ENCODE peak calls at places on chromosomes 4 and X, in seven cellular contexts. B, V, H, N, F, X and L are unnamed samples.

GRCh38 chrX:118550792-118551191 is 55.2 kb downstream of the DOCK11 start:
- DNase-seq in X (no peak), F (no peak), N (no peak), H (no peak), V (no peak), B (no peak), L (no peak)

GRCh38 chr4:145956288-145956890 is 17.8 kb upstream of the ZNF827 start:
- DNase-seq in X (peak; percentile 64), H (no peak), B (no peak), V (peak; percentile 30), F (peak; percentile 38), N (no peak), L (peak; percentile 59)

GRCh38 chrX:9775930-9776329 is 10.3 kb upstream of the GPR143 start:
- DNase-seq in F (no peak), H (no peak), N (no peak), B (peak; percentile 8), X (no peak), V (no peak), L (no peak)

GRCh38 chr4:112704991-112705845 is 68.3 kb downstream of the LARP7 start:
- DNase-seq in N (peak; percentile 59), V (peak; percentile 13), B (no peak), H (peak; percentile 50), F (peak; percentile 35), X (peak; percentile 53), L (peak; percentile 87)

GRCh38 chr4:100828364-100828763 is 310.5 kb upstream of the EMCN start:
- DNase-seq in H (no peak), N (no peak), B (no peak), X (no peak), V (no peak), F (no peak), L (no peak)

GRCh38 chr4:106340774-106341173 is 24.4 kb downstream of the AIMP1 start:
- DNase-seq in V (no peak), H (no peak), F (no peak), B (no peak), N (no peak), X (no peak), L (no peak)

GRCh38 chr4:148006025-148006424 is 274.1 kb downstream of the ARHGAP10 start:
- DNase-seq in F (no peak), H (no peak), V (no peak), B (no peak), N (no peak), X (no peak), L (no peak)

GRCh38 chr4:128825226-128825625 is 15.7 kb downstream of the JADE1 start:
- DNase-seq in V (peak; percentile 31), X (peak; percentile 75), H (no peak), B (no peak), N (no peak), F (no peak), L (no peak)

GRCh38 chr4:74284074-74284473 is 24.2 kb upstream of the EPGN start:
- DNase-seq in B (no peak), F (no peak), N (peak; percentile 55), V (no peak), X (peak; percentile 66), H (no peak), L (no peak)

GRCh38 chr4:74278490-74278889 is 29.8 kb upstream of the EPGN start:
- DNase-seq in N (no peak), F (no peak), H (no peak), B (no peak), X (no peak), V (no peak), L (no peak)

GRCh38 chr4:74283614-74284013 is 24.7 kb upstream of the EPGN start:
- DNase-seq in X (peak; percentile 57), H (no peak), V (no peak), B (no peak), N (peak; percentile 67), F (no peak), L (no peak)

GRCh38 chr4:74279716-74280115 is 28.6 kb upstream of the EPGN start:
- DNase-seq in X (no peak), F (no peak), H (no peak), N (no peak), B (no peak), V (no peak), L (no peak)
- H3K4me3 ChIP-seq in X (no peak overlapping the region), F (no peak overlapping the region), H (no peak overlapping the region), N (no peak overlapping the region), B (no peak overlapping the region), V (no peak overlapping the region), L (no peak overlapping the region)

GRCh38 chr4:151052785-151053184 is 37.7 kb upstream of the LRBA start:
- DNase-seq in B (no peak), V (no peak), F (no peak), X (no peak), H (no peak), N (no peak), L (no peak)

GRCh38 chr4:151046609-151047008 is 31.5 kb upstream of the LRBA start:
- DNase-seq in B (no peak), F (no peak), X (no peak), V (no peak), N (no peak), H (no peak), L (no peak)

GRCh38 chr4:151045907-151046306 is 30.8 kb upstream of the LRBA start:
- DNase-seq in F (no peak), X (no peak), V (no peak), N (no peak), B (no peak), H (no peak), L (no peak)

GRCh38 chr4:151049430-151049884 is 34.4 kb upstream of the LRBA start:
- DNase-seq in V (no peak), F (no peak), B (no peak), H (no peak), X (no peak), N (no peak), L (no peak)

DNA sequence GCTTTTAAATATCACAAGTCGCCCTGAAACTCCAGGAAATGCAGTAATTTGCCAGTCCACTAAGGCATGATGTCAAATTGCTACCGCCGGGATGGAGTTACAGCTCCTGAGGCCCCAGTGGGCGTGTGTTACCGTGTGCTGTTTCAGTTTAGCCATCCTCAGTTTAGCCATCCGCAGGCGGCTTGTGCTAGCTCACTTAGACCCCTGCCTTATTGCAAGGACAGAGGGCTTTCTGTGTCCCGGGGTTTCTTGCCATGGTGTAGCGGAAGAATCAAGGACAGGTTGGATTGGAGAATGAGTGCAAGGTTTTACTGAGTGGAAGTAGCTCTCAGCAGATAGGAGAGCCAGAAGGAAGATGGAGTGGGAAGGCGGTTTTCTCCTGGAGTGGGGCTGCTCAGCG is 33.8 kb upstream of the LRBA start:
- DNase-seq in V (no peak), N (no peak), B (no peak), H (no peak), X (no peak), F (no peak), L (no peak)
- H3K4me3 ChIP-seq in V (no peak overlapping the region), N (no peak overlapping the region), B (no peak overlapping the region), H (no peak overlapping the region), X (no peak overlapping the region), F (no peak overlapping the region), L (no peak overlapping the region)

GRCh38 chr4:185039508-185040273 is 21.4 kb downstream of the HELT start:
- DNase-seq in N (peak; percentile 54), X (peak; percentile 79), H (no peak), B (peak; percentile 59), F (no peak), V (peak; percentile 33), L (peak; percentile 87)
- H3K4me3 ChIP-seq in N (peak overlapping the region; percentile 37), X (peak overlapping the region; percentile 13), H (peak overlapping the region; percentile 2), B (no peak overlapping the region), F (no peak overlapping the region), V (no peak overlapping the region), L (no peak overlapping the region)

GRCh38 chrX:25754399-25754798 is 383.7 kb upstream of the MAGEB18 start:
- DNase-seq in B (no peak), N (no peak), X (no peak), F (no peak), V (no peak), H (no peak), L (no peak)
- H3K4me3 ChIP-seq in B (no peak overlapping the region), N (no peak overlapping the region), X (no peak overlapping the region), F (no peak overlapping the region), V (no peak overlapping the region), H (no peak overlapping the region), L (no peak overlapping the region)